ENCODE peak calls at places on chromosomes 1 and 21, in seven cellular contexts. A, J, Z, B, X, I and P are unnamed samples.

GRCh38 chr1:93681095-93681548 is 515 bp downstream of the BCAR3 start:
- DNase-seq in A (no peak), J (no peak), Z (peak; percentile 53), B (peak; percentile 19), X (no peak), I (no peak), P (no peak)

GRCh38 chr1:182259229-182259872 is 132.2 kb downstream of the GLUL start:
- DNase-seq in A (peak; percentile 90), J (peak; percentile 46), Z (peak; percentile 73), B (no peak), X (no peak), I (peak; percentile 62), P (peak; percentile 8)

GRCh38 chr1:157585984-157586383 is 11.9 kb downstream of the FCRL4 start:
- DNase-seq in A (peak; percentile 32), J (no peak), Z (no peak), B (no peak), X (no peak), I (no peak), P (no peak)

GRCh38 chr1:152582647-152583046 is 2.3 kb upstream of the LCE3D start:
- DNase-seq in A (no peak), J (no peak), Z (no peak), B (peak; percentile 0), X (no peak), I (peak; percentile 77), P (no peak)

GRCh38 chr1:247386695-247387094 is 29.3 kb upstream of the NLRP3 start:
- DNase-seq in A (no peak), J (no peak), Z (no peak), B (peak; percentile 73), X (no peak), I (peak; percentile 72), P (no peak)

GRCh38 chr1:162404550-162405160 is 7.3 kb downstream of the SH2D1B start:
- DNase-seq in A (no peak), J (no peak), Z (no peak), B (peak; percentile 86), X (no peak), I (peak; percentile 87), P (peak; percentile 47)

GRCh38 chr1:46130144-46130543 is 2.3 kb downstream of the PIK3R3 start:
- DNase-seq in A (no peak), J (no peak), Z (no peak), B (no peak), X (no peak), I (no peak), P (no peak)

GRCh38 chr21:42161401-42161956 is 57.5 kb upstream of the ABCG1 start:
- DNase-seq in A (no peak), J (no peak), Z (no peak), B (no peak), X (no peak), I (no peak), P (no peak)

GRCh38 chr1:56506314-56506743 is 73.0 kb downstream of the PLPP3 start:
- DNase-seq in A (no peak), J (no peak), Z (no peak), B (no peak), X (no peak), I (no peak), P (no peak)

GRCh38 chr21:42193131-42193671 is 25.7 kb upstream of the ABCG1 start:
- DNase-seq in A (no peak), J (no peak), Z (no peak), B (no peak), X (no peak), I (no peak), P (no peak)

GRCh38 chr1:94095744-94096469 is 25.0 kb downstream of the ABCA4 start:
- DNase-seq in A (no peak), J (peak; percentile 65), Z (no peak), B (peak; percentile 68), X (no peak), I (peak; percentile 80), P (no peak)

GRCh38 chr21:42404534-42404933 is 832 bp downstream of the UBASH3A start:
- DNase-seq in A (no peak), J (no peak), Z (no peak), B (no peak), X (no peak), I (no peak), P (no peak)

GRCh38 chr1:118881751-118882150 is 106.4 kb downstream of the TBX15 start:
- DNase-seq in A (no peak), J (no peak), Z (no peak), B (no peak), X (no peak), I (peak; percentile 39), P (no peak)

GRCh38 chr1:7516341-7516740 is 254.8 kb upstream of the VAMP3 start:
- DNase-seq in A (no peak), J (peak; percentile 26), Z (peak; percentile 50), B (peak; percentile 41), X (peak; percentile 80), I (peak; percentile 31), P (no peak)

GRCh38 chr21:41743321-41744027 is 23.4 kb downstream of the RIPK4 start:
- DNase-seq in A (no peak), J (no peak), Z (no peak), B (no peak), X (no peak), I (no peak), P (no peak)

GRCh38 chr1:219847215-219847855 is 81.0 kb downstream of the SLC30A10 start:
- DNase-seq in A (no peak), J (no peak), Z (no peak), B (no peak), X (no peak), I (peak; percentile 7), P (no peak)

GRCh38 chr1:14181191-14181793 is 417.2 kb upstream of the KAZN start:
- DNase-seq in A (peak; percentile 90), J (no peak), Z (no peak), B (no peak), X (no peak), I (no peak), P (no peak)

GRCh38 chr1:246632584-246633168 is 66.4 kb downstream of the CNST start:
- DNase-seq in A (no peak), J (no peak), Z (no peak), B (peak; percentile 88), X (no peak), I (peak; percentile 86), P (no peak)

GRCh38 chr1:17045623-17046022 is 8.2 kb downstream of the SDHB start:
- DNase-seq in A (peak; percentile 29), J (no peak), Z (no peak), B (no peak), X (no peak), I (peak; percentile 28), P (peak; percentile 63)

GRCh38 chr1:22872971-22873664 is 99.5 kb downstream of the LACTBL1 start:
- DNase-seq in A (no peak), J (no peak), Z (peak; percentile 49), B (no peak), X (no peak), I (no peak), P (no peak)

GRCh38 chr1:116325922-116326321 is 47.1 kb upstream of the ATP1A1 start:
- DNase-seq in A (peak; percentile 24), J (no peak), Z (no peak), B (no peak), X (peak; percentile 57), I (no peak), P (no peak)

DNA sequence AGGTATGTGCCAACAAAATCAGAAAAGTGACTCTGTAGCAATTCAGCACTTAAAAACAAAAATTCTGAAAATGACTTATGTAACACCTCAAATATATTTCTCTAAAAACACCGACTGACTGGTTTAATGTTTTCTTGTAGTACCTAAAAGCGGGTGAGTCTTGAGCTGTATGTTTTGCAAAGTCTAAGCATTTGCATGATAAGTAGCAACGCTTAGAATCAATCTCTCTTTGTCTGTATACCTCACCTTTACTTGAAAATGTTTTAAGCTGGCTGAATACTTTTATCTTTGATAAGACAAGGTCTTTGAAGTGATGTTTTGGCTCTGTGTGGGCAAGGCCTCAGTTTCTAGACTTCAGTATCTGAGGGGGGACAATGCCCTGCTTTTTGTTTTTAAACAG is 8.3 kb downstream of the ITPKB start:
- DNase-seq in A (no peak), J (no peak), Z (no peak), B (no peak), X (no peak), I (no peak), P (no peak)
- H3K4me3 ChIP-seq in A (no peak overlapping the region), J (peak overlapping the region; percentile 97), Z (no peak overlapping the region), B (no peak overlapping the region), X (peak overlapping the region; percentile 37), I (no peak overlapping the region), P (no peak overlapping the region)

GRCh38 chr1:1787206-1787605 is 8.9 kb upstream of the NADK start:
- DNase-seq in A (no peak), J (no peak), Z (no peak), B (no peak), X (no peak), I (no peak), P (no peak)

GRCh38 chr1:1785666-1786065 is 7.4 kb upstream of the NADK start:
- DNase-seq in A (no peak), J (no peak), Z (peak; percentile 88), B (no peak), X (no peak), I (no peak), P (no peak)

GRCh38 chr1:1784933-1785332 is 6.7 kb upstream of the NADK start:
- DNase-seq in A (no peak), J (no peak), Z (no peak), B (no peak), X (no peak), I (no peak), P (no peak)

GRCh38 chr1:1788136-1788535 is 9.9 kb upstream of the NADK start:
- DNase-seq in A (no peak), J (no peak), Z (peak; percentile 69), B (no peak), X (no peak), I (no peak), P (no peak)

GRCh38 chr1:1788646-1789431 is 10.6 kb upstream of the NADK start:
- DNase-seq in A (peak; percentile 9), J (no peak), Z (no peak), B (peak; percentile 42), X (peak; percentile 84), I (peak; percentile 48), P (no peak)
- H3K36me3 ChIP-seq in A (peaks cover 12% of the 10 kb centered on the region), J (peaks cover 5% of the 10 kb centered on the region), Z (peaks cover 36% of the 10 kb centered on the region), B (peaks cover 74% of the 10 kb centered on the region), X (peaks cover 87% of the 10 kb centered on the region), I (peaks cover 68% of the 10 kb centered on the region), P (peaks cover 89% of the 10 kb centered on the region)

GRCh38 chr1:43546388-43547100 is 15.9 kb downstream of the PTPRF start:
- DNase-seq in A (no peak), J (no peak), Z (no peak), B (no peak), X (no peak), I (no peak), P (no peak)
- H3K27ac ChIP-seq in A (no peak overlapping the region), J (no peak overlapping the region), Z (no peak overlapping the region), B (no peak overlapping the region), X (no peak overlapping the region), I (no peak overlapping the region), P (no peak overlapping the region)

GRCh38 chr1:12546771-12547585 is 71.0 kb downstream of the DHRS3 start:
- DNase-seq in A (no peak), J (peak; percentile 74), Z (no peak), B (no peak), X (no peak), I (no peak), P (no peak)

GRCh38 chr1:12547586-12548225 is 70.3 kb downstream of the DHRS3 start:
- DNase-seq in A (no peak), J (no peak), Z (no peak), B (no peak), X (no peak), I (no peak), P (no peak)

GRCh38 chr1:12549460-12550349 is 68.3 kb downstream of the DHRS3 start:
- DNase-seq in A (no peak), J (peak; percentile 62), Z (peak; percentile 98), B (peak; percentile 98), X (no peak), I (peak; percentile 95), P (peak; percentile 25)

GRCh38 chr1:12549106-12549459 is 68.9 kb downstream of the DHRS3 start:
- DNase-seq in A (no peak), J (no peak), Z (no peak), B (no peak), X (no peak), I (peak; percentile 60), P (no peak)

GRCh38 chr1:12548279-12549105 is 69.5 kb downstream of the DHRS3 start:
- DNase-seq in A (no peak), J (no peak), Z (no peak), B (no peak), X (no peak), I (no peak), P (no peak)
- H3K4me3 ChIP-seq in A (no peak overlapping the region), J (no peak overlapping the region), Z (no peak overlapping the region), B (no peak overlapping the region), X (no peak overlapping the region), I (no peak overlapping the region), P (no peak overlapping the region)